ENCODE peak calls at places on chromosomes 2 and 18, in ten cellular contexts. T is CD8-positive, alpha-beta memory T cell; K is heart left ventricle; D is aorta; U is pancreas; E is HCT116; S is psoas muscle; H is right lobe of liver; F is PC-3; G is uterus. B is an unnamed sample.

GRCh38 chr2:227376911-227377396 is 2.2 kb downstream of the TM4SF20 start:
- DNase-seq in T (no peak), K (no peak), D (no peak), U (no peak), E (no peak), S (no peak), H (no peak), F (no peak), G (no peak), B (no peak)

GRCh38 chr2:207768168-207768890 is 1.4 kb downstream of the FZD5 start:
- DNase-seq in T (peak; percentile 14), K (peak; percentile 38), D (peak; percentile 67), U (peak; percentile 80), E (no peak), S (peak; percentile 67), H (peak; percentile 74), F (peak; percentile 59), G (peak; percentile 33), B (peak; percentile 61)

GRCh38 chr2:178413472-178414265 is 37.3 kb downstream of the PRKRA start:
- DNase-seq in T (peak; percentile 57), K (peak; percentile 77), D (peak; percentile 87), U (peak; percentile 84), E (peak; percentile 67), S (peak; percentile 82), H (peak; percentile 81), F (peak; percentile 71), G (peak; percentile 65), B (peak; percentile 76)

GRCh38 chr18:2905802-2906521 is 59.2 kb downstream of the EMILIN2 start:
- DNase-seq in T (peak; percentile 32), K (peak; percentile 82), D (peak; percentile 89), U (peak; percentile 69), E (peak; percentile 33), S (peak; percentile 86), H (peak; percentile 75), F (peak; percentile 68), G (peak; percentile 73), B (peak; percentile 79)

GRCh38 chr18:58125183-58125582 is 81.2 kb downstream of the NEDD4L start:
- DNase-seq in T (no peak), K (no peak), D (no peak), U (no peak), E (no peak), S (no peak), H (no peak), F (no peak), G (no peak), B (no peak)

GRCh38 chr2:8413589-8414135 is 268.2 kb upstream of the ID2 start:
- DNase-seq in T (no peak), K (no peak), D (no peak), U (no peak), E (no peak), S (no peak), H (peak; percentile 72), F (no peak), G (peak; percentile 34), B (peak; percentile 60)

GRCh38 chr2:3005859-3006258 is 371.8 kb downstream of the EIPR1 start:
- DNase-seq in T (no peak), K (no peak), D (no peak), U (no peak), E (no peak), S (no peak), H (no peak), F (no peak), G (no peak), B (no peak)

GRCh38 chr2:80026040-80026729 is 278.4 kb downstream of the LRRTM1 start:
- DNase-seq in T (no peak), K (no peak), D (no peak), U (no peak), E (no peak), S (no peak), H (no peak), F (no peak), G (no peak), B (no peak)

GRCh38 chr2:30216157-30216556 is 15.2 kb upstream of the LBH start:
- DNase-seq in T (no peak), K (no peak), D (no peak), U (no peak), E (no peak), S (no peak), H (no peak), F (no peak), G (no peak), B (no peak)

GRCh38 chr2:202311823-202312388 is 46.3 kb downstream of the NOP58 start:
- DNase-seq in T (no peak), K (no peak), D (no peak), U (no peak), E (no peak), S (no peak), H (no peak), F (no peak), G (no peak), B (no peak)

GRCh38 chr2:67041051-67041450 is 356.1 kb upstream of the ETAA1 start:
- DNase-seq in T (no peak), K (no peak), D (no peak), U (no peak), E (no peak), S (no peak), H (no peak), F (peak; percentile 14), G (no peak), B (no peak)

GRCh38 chr2:30321466-30321865 is 90.1 kb downstream of the LBH start:
- DNase-seq in T (no peak), K (no peak), D (no peak), U (no peak), E (no peak), S (no peak), H (no peak), F (peak; percentile 27), G (no peak), B (no peak)

GRCh38 chr18:49813071-49813320 is 337 bp downstream of the ACAA2 start:
- DNase-seq in T (no peak), K (peak; percentile 42), D (no peak), U (peak; percentile 71), E (no peak), S (peak; percentile 62), H (peak; percentile 65), F (no peak), G (peak; percentile 31), B (peak; percentile 43)

GRCh38 chr18:13261658-13262357 is 43.2 kb downstream of the LDLRAD4 start:
- DNase-seq in T (no peak), K (no peak), D (no peak), U (no peak), E (no peak), S (no peak), H (no peak), F (no peak), G (no peak), B (no peak)

GRCh38 chr2:163801499-163801893 is 65.7 kb upstream of the FIGN start:
- DNase-seq in T (no peak), K (no peak), D (no peak), U (no peak), E (no peak), S (no peak), H (no peak), F (no peak), G (no peak), B (no peak)

GRCh38 chr2:29281585-29281984 is 166.4 kb downstream of the CLIP4 start:
- DNase-seq in T (no peak), K (peak; percentile 22), D (no peak), U (peak; percentile 67), E (no peak), S (no peak), H (no peak), F (peak; percentile 55), G (peak; percentile 37), B (no peak)

GRCh38 chr2:133431289-133431688 is 137.0 kb downstream of the NCKAP5 start:
- DNase-seq in T (no peak), K (no peak), D (no peak), U (no peak), E (no peak), S (no peak), H (no peak), F (peak; percentile 52), G (no peak), B (no peak)

GRCh38 chr18:11251229-11251890 is 102.0 kb upstream of the PIEZO2 start:
- DNase-seq in T (no peak), K (no peak), D (peak; percentile 73), U (no peak), E (no peak), S (peak; percentile 56), H (no peak), F (no peak), G (no peak), B (no peak)
- H3K4me3 ChIP-seq in T (no peak overlapping the region), K (no peak overlapping the region), D (no peak overlapping the region), U (no peak overlapping the region), E (no peak overlapping the region), S (no peak overlapping the region), H (no peak overlapping the region), F (no peak overlapping the region), G (no peak overlapping the region), B (no peak overlapping the region)

DNA sequence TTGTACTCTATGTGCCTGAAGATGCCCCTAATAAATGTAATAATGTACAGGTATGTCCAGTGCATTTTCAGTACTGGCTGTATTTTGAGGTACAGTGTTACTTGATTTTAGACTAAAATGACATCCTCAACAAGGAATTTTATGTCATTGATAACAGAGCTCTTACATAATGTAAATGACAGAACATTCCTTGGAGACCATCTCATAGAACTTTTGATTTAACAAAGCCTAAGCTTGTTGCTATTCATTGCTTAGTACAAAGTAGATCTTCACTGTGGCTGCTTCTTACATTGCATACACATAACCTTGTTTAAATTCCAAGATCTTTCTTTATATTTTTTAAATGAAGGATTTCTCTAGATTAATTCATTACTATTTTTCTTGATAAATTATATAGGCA is 24.1 kb downstream of the DYNC1I2 start:
- DNase-seq in T (no peak), K (no peak), D (no peak), U (no peak), E (no peak), S (no peak), H (no peak), F (no peak), G (no peak), B (no peak)
- H3K4me1 ChIP-seq in T (no peaks in the 10 kb centered on the region), K (no peaks in the 10 kb centered on the region), D (no peaks in the 10 kb centered on the region), U (no peaks in the 10 kb centered on the region), E (peaks cover 14% of the 10 kb centered on the region), S (no peaks in the 10 kb centered on the region), H (no peaks in the 10 kb centered on the region), F (peaks cover 42% of the 10 kb centered on the region), G (no peaks in the 10 kb centered on the region), B (no peaks in the 10 kb centered on the region)

GRCh38 chr2:23509593-23510295 is 124.8 kb downstream of the KLHL29 start:
- DNase-seq in T (no peak), K (no peak), D (no peak), U (no peak), E (no peak), S (no peak), H (peak; percentile 15), F (no peak), G (no peak), B (no peak)
- H3K27me3 ChIP-seq in T (no peaks in the 10 kb centered on the region), K (no peaks in the 10 kb centered on the region), D (no peaks in the 10 kb centered on the region), U (no peaks in the 10 kb centered on the region), E (no peaks in the 10 kb centered on the region), S (no peaks in the 10 kb centered on the region), H (no peaks in the 10 kb centered on the region), F (no peaks in the 10 kb centered on the region), G (no peaks in the 10 kb centered on the region), B (no peaks in the 10 kb centered on the region)

GRCh38 chr2:230230087-230230486 is 4.6 kb downstream of the SP140 start:
- DNase-seq in T (no peak), K (no peak), D (no peak), U (no peak), E (no peak), S (no peak), H (no peak), F (peak; percentile 48), G (no peak), B (no peak)
- H3K4me3 ChIP-seq in T (no peak overlapping the region), K (no peak overlapping the region), D (no peak overlapping the region), U (no peak overlapping the region), E (no peak overlapping the region), S (no peak overlapping the region), H (no peak overlapping the region), F (no peak overlapping the region), G (no peak overlapping the region), B (no peak overlapping the region)